ENCODE peak calls at places on chromosomes 16 and 17, in nine cellular contexts. Z is transverse colon, V is sigmoid colon, B is A549, T is PC-9, A is uterus, N is mucosa of descending colon, E is ovary, D is prostate gland. H is an unnamed sample.

GRCh38 chr17:13575922-13576419 is 25.8 kb downstream of the HS3ST3A1 start:
- DNase-seq in D (no peak), E (no peak), B (no peak), V (no peak), T (no peak), N (no peak), A (no peak), Z (no peak), H (no peak)

GRCh38 chr16:10594312-10594950 is 14.0 kb upstream of the EMP2 start:
- DNase-seq in V (no peak), T (peak; percentile 93), D (peak; percentile 89), E (no peak), B (no peak), A (no peak), N (peak; percentile 95), Z (peak; percentile 93), H (no peak)

GRCh38 chr16:74575805-74576643 is 30.9 kb downstream of the GLG1 start:
- DNase-seq in D (no peak), E (no peak), A (no peak), T (no peak), N (no peak), Z (no peak), B (no peak), V (no peak), H (no peak)

GRCh38 chr17:77528516-77529327 is 388.0 kb downstream of the SEC14L1 start:
- DNase-seq in B (no peak), A (no peak), Z (no peak), D (no peak), T (no peak), V (peak; percentile 37), N (no peak), E (no peak), H (no peak)

GRCh38 chr16:66115373-66115772 is 251.1 kb upstream of the CDH5 start:
- DNase-seq in V (no peak), Z (no peak), E (no peak), T (no peak), B (no peak), D (no peak), A (no peak), N (no peak), H (no peak)

GRCh38 chr17:73782641-73783381 is 138.6 kb upstream of the SDK2 start:
- DNase-seq in Z (peak; percentile 36), B (no peak), V (no peak), N (no peak), A (no peak), T (no peak), D (no peak), E (no peak), H (no peak)

GRCh38 chr16:74563828-74564263 is 43.1 kb downstream of the GLG1 start:
- DNase-seq in V (no peak), A (no peak), N (no peak), E (no peak), B (no peak), D (no peak), T (peak; percentile 52), Z (no peak), H (no peak)

GRCh38 chr17:76569607-76570279 is 15.9 kb downstream of the ST6GALNAC2 start:
- DNase-seq in A (no peak), D (no peak), B (no peak), V (peak; percentile 86), Z (no peak), E (no peak), N (no peak), T (peak; percentile 67), H (peak; percentile 65)

GRCh38 chr16:84643677-84644076 is 4.6 kb upstream of the KLHL36 start:
- DNase-seq in B (no peak), D (no peak), A (no peak), N (no peak), Z (no peak), V (no peak), T (no peak), E (no peak), H (no peak)

GRCh38 chr16:1993731-1994131 is 4.0 kb downstream of the SYNGR3 start:
- DNase-seq in E (no peak), D (no peak), Z (no peak), V (no peak), T (no peak), A (no peak), N (no peak), B (no peak), H (peak; percentile 56)

GRCh38 chr16:1258218-1258587 is 2.3 kb downstream of the TPSD1 start:
- DNase-seq in D (no peak), V (no peak), A (no peak), B (no peak), N (peak; percentile 45), Z (no peak), E (no peak), T (peak; percentile 65), H (no peak)

GRCh38 chr16:67613808-67614207 is 31.1 kb upstream of the CARMIL2 start:
- DNase-seq in T (no peak), Z (no peak), D (no peak), E (no peak), N (no peak), A (no peak), B (no peak), V (peak; percentile 22), H (no peak)

GRCh38 chr16:30637952-30638351 is 12.8 kb upstream of the PRR14 start:
- DNase-seq in V (no peak), N (no peak), Z (no peak), A (no peak), E (no peak), T (peak; percentile 31), B (peak; percentile 42), D (no peak), H (no peak)

GRCh38 chr17:7192271-7192937 is 13.2 kb upstream of the ASGR1 start:
- DNase-seq in N (no peak), D (no peak), E (no peak), B (no peak), Z (no peak), A (no peak), V (no peak), T (no peak), H (no peak)

GRCh38 chr16:81421126-81421525 is 23.5 kb upstream of the CMIP start:
- DNase-seq in D (no peak), V (no peak), A (no peak), E (no peak), Z (no peak), N (no peak), B (no peak), T (no peak), H (no peak)

GRCh38 chr16:6341993-6342392 is 990.7 kb upstream of the RBFOX1 start:
- DNase-seq in D (no peak), A (no peak), E (no peak), N (no peak), V (no peak), B (no peak), Z (no peak), T (no peak), H (no peak)

GRCh38 chr17:77233635-77234334 is 93.0 kb downstream of the SEC14L1 start:
- DNase-seq in D (no peak), A (peak; percentile 66), E (no peak), V (peak; percentile 84), B (peak; percentile 77), T (no peak), Z (peak; percentile 33), N (no peak), H (no peak)

GRCh38 chr16:82888616-82889015 is 261.8 kb downstream of the CDH13 start:
- DNase-seq in N (no peak), D (peak; percentile 20), V (no peak), Z (no peak), E (no peak), A (no peak), T (no peak), B (no peak), H (no peak)

GRCh38 chr16:2767140-2767731 is 9.8 kb downstream of the ELOB start:
- DNase-seq in B (no peak), V (no peak), D (no peak), A (no peak), Z (no peak), T (no peak), E (no peak), N (no peak), H (peak; percentile 67)

DNA sequence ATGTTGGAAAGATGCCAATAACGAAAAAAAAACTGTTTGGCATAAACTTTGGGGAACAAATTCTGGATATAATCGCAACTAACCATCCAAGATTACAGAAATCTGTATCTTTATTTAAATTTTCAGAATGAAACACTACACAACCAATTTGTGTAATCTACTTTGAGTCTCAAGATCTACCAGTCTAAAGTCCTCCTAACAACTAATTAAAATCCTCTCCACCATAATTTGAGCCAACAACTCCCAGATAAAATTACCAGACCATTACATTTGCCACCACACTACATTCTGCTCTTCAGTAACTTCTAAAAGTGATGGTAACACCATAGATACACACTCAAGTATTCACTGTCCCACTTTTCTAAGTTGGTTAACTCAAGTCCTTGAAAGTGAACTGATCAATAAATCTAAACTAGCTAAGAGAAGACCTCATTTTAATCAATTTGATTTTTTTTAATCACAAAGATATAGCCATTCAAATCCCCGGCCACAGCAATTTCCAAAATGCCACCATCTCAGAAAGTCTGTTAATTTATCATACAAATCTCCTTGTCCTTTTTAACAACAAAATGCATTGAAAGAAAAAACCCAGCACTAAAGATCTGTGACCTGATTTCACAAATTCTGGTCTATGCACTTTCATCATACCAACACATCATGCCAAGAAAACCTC is 1.9 kb downstream of the SIAH1 start:
- DNase-seq in D (no peak), E (no peak), A (no peak), N (no peak), V (no peak), B (no peak), T (no peak), Z (no peak), H (no peak)
- H3K4me1 ChIP-seq in D (peaks cover 11% of the 10 kb centered on the region), E (peaks cover 27% of the 10 kb centered on the region), A (peaks cover 5% of the 10 kb centered on the region), N (peaks cover 33% of the 10 kb centered on the region), V (peaks cover 51% of the 10 kb centered on the region), B (peaks cover 35% of the 10 kb centered on the region), T (peaks cover 41% of the 10 kb centered on the region), Z (peaks cover 60% of the 10 kb centered on the region), H (peaks cover 28% of the 10 kb centered on the region)

GRCh38 chr17:82061047-82061925 is 4.3 kb downstream of the DUS1L start:
- DNase-seq in E (no peak), V (no peak), B (no peak), Z (no peak), T (no peak), D (peak; percentile 49), N (peak; percentile 47), A (no peak), H (no peak)
- TF ChIP-seq CTCF in E (no peak), V (no peak), B (no peak), Z (no peak), T (no peak), D (no peak), N (no peak), A (no peak), H (no peak)

DNA sequence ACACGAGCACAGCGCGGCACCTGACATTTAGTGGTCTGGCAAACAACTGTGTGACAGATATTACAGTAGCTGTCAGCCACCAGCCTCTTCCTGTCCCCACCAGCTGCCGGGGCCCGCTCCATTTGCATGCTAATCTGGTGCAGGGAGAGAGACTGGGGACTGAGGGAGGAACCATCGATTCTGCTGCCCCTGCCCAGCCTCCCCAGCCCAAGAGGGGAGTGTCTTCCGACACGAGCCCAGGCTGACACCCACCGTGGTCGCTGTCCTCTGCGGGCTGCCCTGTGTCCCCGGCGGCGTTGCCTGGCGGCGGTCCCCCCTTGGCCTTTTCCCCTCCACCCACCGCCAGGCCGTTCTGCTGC is 12.8 kb downstream of the NDUFAF8 start:
- DNase-seq in V (no peak), B (no peak), A (no peak), E (no peak), Z (peak; percentile 30), T (no peak), D (no peak), N (no peak), H (no peak)
- H3K4me1 ChIP-seq in V (peaks cover 19% of the 10 kb centered on the region), B (peaks cover 15% of the 10 kb centered on the region), A (no peaks in the 10 kb centered on the region), E (peaks cover 3% of the 10 kb centered on the region), Z (peaks cover 56% of the 10 kb centered on the region), T (no peaks in the 10 kb centered on the region), D (peaks cover 7% of the 10 kb centered on the region), N (peaks cover 42% of the 10 kb centered on the region), H (no peaks in the 10 kb centered on the region)

GRCh38 chr17:36755586-36755985 is 154.2 kb downstream of the MRM1 start:
- DNase-seq in T (peak; percentile 37), Z (peak; percentile 67), E (no peak), V (no peak), A (no peak), D (peak; percentile 13), N (no peak), B (peak; percentile 70), H (no peak)
- TF ChIP-seq CTCF in T (peak; percentile 55), Z (peak; percentile 45), E (no peak), V (no peak), A (no peak), D (peak; percentile 17), N (peak; percentile 24), B (peak; percentile 56), H (no peak)

H was measured in pancreas.